ENCODE peak calls at places on chromosome 10, in six cellular contexts. Z is AG09309, P is lower lobe of right lung, J is HCT116, S is progenitor cell of endocrine pancreas, M is HepG2. O is an unnamed sample.

GRCh38 chr10:35822316-35822715 is 180.2 kb upstream of the FZD8 start:
- DNase-seq in Z (peak), P (peak), J (no peak), S (peak), M (peak), O (peak)

GRCh38 chr10:34985823-34986222 is 104.3 kb downstream of the CUL2 start:
- DNase-seq in Z (no peak), P (no peak), J (no peak), S (no peak), M (peak), O (no peak)

GRCh38 chr10:15715619-15716227 is 4.0 kb downstream of the ITGA8 start:
- DNase-seq in Z (no peak), P (no peak), J (no peak), S (peak), M (no peak), O (no peak)

GRCh38 chr10:78713659-78714058 is 355.1 kb upstream of the ZMIZ1 start:
- DNase-seq in Z (no peak), P (no peak), J (no peak), S (no peak), M (no peak), O (no peak)

GRCh38 chr10:15370212-15370740 is 813 bp downstream of the FAM171A1 start:
- DNase-seq in Z (no peak), P (no peak), J (no peak), S (peak), M (no peak), O (peak)

GRCh38 chr10:63757067-63757466 is 235.9 kb downstream of the REEP3 start:
- DNase-seq in Z (no peak), P (no peak), J (no peak), S (no peak), M (no peak), O (no peak)

GRCh38 chr10:114655671-114656070 is 2.4 kb downstream of the ABLIM1 start:
- DNase-seq in Z (no peak), P (no peak), J (no peak), S (no peak), M (no peak), O (no peak)

GRCh38 chr10:102394801-102395676 is 466 bp upstream of the NFKB2 start:
- DNase-seq in Z (peak), P (peak), J (peak), S (peak), M (peak), O (peak)

GRCh38 chr10:46549171-46550075 is 7.0 kb downstream of the GPRIN2 start:
- DNase-seq in Z (no peak), P (peak), J (no peak), S (peak), M (no peak), O (peak)

GRCh38 chr10:114987995-114988394 is 50.0 kb downstream of the TRUB1 start:
- DNase-seq in Z (peak), P (no peak), J (no peak), S (no peak), M (no peak), O (no peak)

GRCh38 chr10:124385627-124386185 is 33.0 kb downstream of the OAT start:
- DNase-seq in Z (no peak), P (no peak), J (no peak), S (no peak), M (no peak), O (no peak)

GRCh38 chr10:59234814-59235429 is 58.5 kb downstream of the PHYHIPL start:
- DNase-seq in Z (peak), P (no peak), J (peak), S (no peak), M (no peak), O (no peak)

GRCh38 chr10:16626697-16627096 is 105.0 kb upstream of the C1QL3 start:
- DNase-seq in Z (no peak), P (no peak), J (no peak), S (no peak), M (no peak), O (no peak)

GRCh38 chr10:22649390-22649841 is 65.0 kb downstream of the PIP4K2A start:
- DNase-seq in Z (no peak), P (no peak), J (no peak), S (no peak), M (no peak), O (no peak)

GRCh38 chr10:92689663-92690210 is at the start of gene HHEX:
- DNase-seq in Z (no peak), P (peak), J (peak), S (no peak), M (peak), O (peak)

GRCh38 chr10:93259126-93259525 is 185.4 kb downstream of the CYP26A1 start:
- DNase-seq in Z (no peak), P (no peak), J (no peak), S (no peak), M (no peak), O (no peak)

GRCh38 chr10:31268616-31269303 is 50.3 kb upstream of the ZEB1 start:
- DNase-seq in Z (no peak), P (no peak), J (no peak), S (no peak), M (no peak), O (no peak)

GRCh38 chr10:12262278-12262981 is 66.4 kb downstream of the CDC123 start:
- DNase-seq in Z (no peak), P (no peak), J (no peak), S (no peak), M (peak), O (no peak)

GRCh38 chr10:79248341-79248931 is 98.8 kb upstream of the PPIF start:
- DNase-seq in Z (no peak), P (peak), J (no peak), S (no peak), M (no peak), O (no peak)

GRCh38 chr10:64760371-64760770 is 1239.2 kb downstream of the REEP3 start:
- DNase-seq in Z (no peak), P (no peak), J (no peak), S (no peak), M (no peak), O (no peak)

GRCh38 chr10:970311-971149 is 17.7 kb upstream of the GTPBP4 start:
- DNase-seq in Z (no peak), P (no peak), J (no peak), S (no peak), M (peak), O (peak)

GRCh38 chr10:74669210-74669609 is 157.2 kb upstream of the KAT6B start:
- DNase-seq in Z (no peak), P (no peak), J (no peak), S (no peak), M (no peak), O (no peak)
- TF ChIP-seq CTCF in Z (no peak), P (no peak), J (no peak), S (no peak), M (no peak), O (no peak)

DNA sequence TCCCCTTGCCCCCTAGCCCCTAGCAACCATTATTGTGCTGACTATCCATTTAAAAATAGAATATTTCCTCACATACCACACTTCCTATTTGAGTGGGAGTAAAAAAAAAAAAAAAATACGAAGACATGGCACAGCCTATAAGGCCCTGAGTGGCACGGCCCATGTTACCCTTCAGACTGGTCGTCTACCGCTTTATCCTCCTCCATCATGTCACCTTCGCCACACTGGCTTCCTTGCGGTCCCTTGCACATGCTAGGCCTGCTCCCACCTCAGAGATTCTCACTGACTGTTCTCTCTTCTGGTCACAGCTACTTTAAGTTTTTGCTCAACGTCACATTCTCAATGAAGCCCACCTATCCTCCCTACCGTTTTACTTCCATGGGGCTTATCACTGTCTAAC is 130.3 kb downstream of the ATE1 start:
- DNase-seq in Z (no peak), P (no peak), J (no peak), S (no peak), M (no peak), O (no peak)
- TF ChIP-seq CTCF in Z (no peak), P (no peak), J (no peak), S (no peak), M (no peak), O (no peak)

DNA sequence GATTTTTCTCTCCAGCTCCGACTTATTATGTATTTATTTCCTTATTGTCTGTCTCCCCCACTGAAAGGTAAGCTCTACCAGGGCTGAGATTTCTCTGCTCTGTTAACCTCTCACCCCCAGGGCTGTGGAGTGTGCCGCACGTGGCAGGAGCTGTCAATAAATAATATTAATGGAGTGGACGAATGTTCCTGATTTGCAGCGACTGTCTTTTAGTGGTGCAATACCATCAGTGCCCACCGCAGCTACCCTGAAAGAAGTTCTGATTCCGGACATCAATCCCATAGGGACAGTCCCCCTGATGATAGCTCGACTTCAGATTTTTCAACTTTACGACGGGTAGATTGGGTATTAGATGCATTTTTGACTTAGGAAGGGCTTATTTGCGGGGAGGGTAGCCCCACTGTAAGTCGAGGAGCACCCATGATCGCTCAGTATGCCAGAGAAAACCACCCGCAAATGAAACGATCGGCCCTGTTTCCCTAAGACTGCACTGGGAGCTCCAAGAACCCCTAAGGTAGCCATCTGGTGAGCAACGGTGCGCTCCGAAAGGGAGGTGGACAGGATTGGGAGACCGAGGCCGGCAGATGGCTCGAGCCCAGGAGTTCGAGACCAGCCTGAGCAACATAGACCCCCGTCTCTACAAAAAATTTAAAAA is 986 bp upstream of the PPP2R2D start:
- DNase-seq in Z (no peak), P (no peak), J (no peak), S (no peak), M (no peak), O (no peak)
- TF ChIP-seq CTCF in Z (peak), P (no peak), J (peak), S (peak), M (no peak), O (no peak)

GRCh38 chr10:98560585-98560984 is 113.8 kb upstream of the HPS1 start:
- DNase-seq in Z (no peak), P (no peak), J (no peak), S (no peak), M (no peak), O (no peak)

GRCh38 chr10:98556061-98556460 is 109.3 kb upstream of the HPS1 start:
- DNase-seq in Z (no peak), P (no peak), J (no peak), S (no peak), M (no peak), O (no peak)

DNA sequence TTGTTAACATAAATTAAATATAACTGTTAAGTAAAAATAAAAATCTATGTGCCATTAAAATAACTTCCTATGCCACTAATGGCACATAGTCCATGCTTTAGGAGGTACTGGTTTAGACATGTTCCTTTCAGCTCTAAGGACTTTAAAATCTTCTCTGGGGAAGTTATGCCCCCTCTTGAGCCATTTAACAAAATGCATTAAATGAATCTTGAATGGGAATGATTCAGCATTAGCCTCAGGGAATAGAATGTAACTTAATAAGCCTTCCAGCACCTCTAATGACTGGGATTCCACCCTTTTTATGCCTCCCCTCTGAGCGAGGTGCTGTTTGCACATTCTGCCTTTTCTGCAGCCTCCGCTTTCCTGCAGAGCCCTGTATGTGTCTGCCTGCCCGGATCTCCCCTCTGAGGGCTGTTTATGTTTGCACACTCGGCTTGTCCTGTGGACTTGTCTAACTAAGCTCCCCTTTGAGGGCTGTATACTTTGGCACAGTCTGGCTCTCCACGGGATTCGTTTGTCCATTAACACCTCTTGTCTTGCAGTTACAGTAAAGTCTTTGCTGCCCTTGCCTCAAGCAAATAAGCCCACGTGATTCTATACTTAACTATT is 108.4 kb upstream of the HPS1 start:
- DNase-seq in Z (no peak), P (no peak), J (no peak), S (no peak), M (no peak), O (no peak)
- TF ChIP-seq CTCF in Z (no peak), P (no peak), J (no peak), S (no peak), M (no peak), O (no peak)

DNA sequence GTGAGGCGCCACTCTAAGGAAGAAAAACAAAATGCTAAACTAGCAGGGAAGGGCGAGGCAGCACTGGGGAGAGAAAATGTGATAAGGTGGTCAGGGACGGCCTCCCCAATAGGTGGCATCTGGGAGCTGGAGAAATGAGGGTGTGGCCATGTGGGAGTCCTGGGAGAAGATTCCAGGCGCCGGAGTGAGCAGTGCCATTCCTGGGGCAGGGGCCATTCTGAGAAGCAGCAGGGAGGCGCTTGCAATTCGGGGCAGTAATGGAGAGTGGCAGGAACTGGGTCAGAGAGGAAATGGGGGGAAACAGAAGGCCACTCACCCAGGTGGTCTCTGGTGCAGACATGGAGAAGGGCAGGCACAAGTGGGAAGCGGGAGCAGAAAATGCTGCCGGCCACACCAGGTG is 61.8 kb upstream of the LRRC18 start:
- DNase-seq in Z (no peak), P (no peak), J (no peak), S (no peak), M (peak), O (no peak)
- TF ChIP-seq CTCF in Z (peak), P (peak), J (peak), S (peak), M (peak), O (no peak)

DNA sequence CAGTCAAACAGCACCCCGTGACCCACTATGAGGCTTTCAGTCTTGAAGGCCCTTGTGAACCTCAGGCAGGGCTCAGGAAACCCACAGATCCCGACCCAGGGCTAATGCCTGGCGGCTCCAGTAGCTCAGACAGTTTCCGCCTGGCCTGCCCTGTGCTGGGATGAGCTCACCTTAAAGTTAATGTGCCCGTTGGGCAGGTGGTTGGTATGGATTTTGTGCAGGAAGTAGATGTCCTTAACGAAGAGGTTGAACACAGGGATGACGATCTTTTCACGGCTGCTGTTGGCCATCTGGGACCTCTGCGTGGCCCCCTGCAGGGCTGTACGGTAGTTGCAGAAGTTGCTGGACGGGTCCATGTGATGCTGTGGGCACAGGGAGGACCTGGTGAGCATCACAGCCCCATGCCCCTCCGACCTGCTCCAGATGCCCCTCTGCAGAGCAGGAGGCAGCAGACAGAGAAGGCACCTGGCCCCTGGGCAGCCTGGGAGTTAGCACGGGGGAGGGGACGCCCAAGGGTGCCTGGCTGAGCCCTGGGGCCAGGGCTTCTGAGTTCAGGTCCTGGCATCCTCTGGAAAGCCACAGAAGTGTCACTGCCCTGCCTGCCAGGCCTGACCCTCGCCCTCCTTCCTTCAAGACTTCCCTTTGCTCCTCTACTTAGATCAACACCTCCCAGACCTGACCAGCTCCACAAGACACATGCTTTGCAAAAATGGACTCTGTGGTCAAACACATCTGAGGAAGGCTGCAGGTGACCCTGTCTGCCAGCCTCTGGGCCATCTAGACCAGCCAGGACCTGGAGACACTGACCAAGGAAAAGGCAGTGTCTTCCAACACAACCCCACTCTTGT is 59.8 kb downstream of the CSGALNACT2 start:
- DNase-seq in Z (no peak), P (peak), J (no peak), S (no peak), M (peak), O (no peak)
- TF ChIP-seq CTCF in Z (peak), P (peak), J (peak), S (peak), M (peak), O (no peak)

DNA sequence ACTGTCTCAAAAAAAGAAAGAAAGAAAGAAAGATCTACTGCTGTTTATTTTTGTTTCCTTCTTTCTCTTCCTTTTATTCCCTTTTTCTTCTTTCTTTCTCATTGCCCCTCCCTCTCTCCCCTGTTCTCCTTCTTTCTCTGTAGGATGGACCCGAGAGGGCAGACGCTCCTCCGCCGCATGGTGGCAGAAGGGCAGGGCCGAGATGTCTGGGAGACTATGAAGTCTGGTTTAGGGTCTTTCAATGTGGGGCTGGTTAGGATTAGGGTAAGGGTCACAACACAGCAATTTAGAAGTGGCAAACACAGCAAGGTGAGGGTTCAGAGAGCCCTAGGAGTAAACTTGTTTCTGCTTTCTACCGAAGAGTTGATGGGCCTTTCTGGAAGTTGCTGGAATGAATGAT is 45.7 kb upstream of the RASGEF1A start:
- DNase-seq in Z (no peak), P (no peak), J (no peak), S (no peak), M (no peak), O (no peak)
- TF ChIP-seq CTCF in Z (no peak), P (no peak), J (peak), S (no peak), M (no peak), O (no peak)

DNA sequence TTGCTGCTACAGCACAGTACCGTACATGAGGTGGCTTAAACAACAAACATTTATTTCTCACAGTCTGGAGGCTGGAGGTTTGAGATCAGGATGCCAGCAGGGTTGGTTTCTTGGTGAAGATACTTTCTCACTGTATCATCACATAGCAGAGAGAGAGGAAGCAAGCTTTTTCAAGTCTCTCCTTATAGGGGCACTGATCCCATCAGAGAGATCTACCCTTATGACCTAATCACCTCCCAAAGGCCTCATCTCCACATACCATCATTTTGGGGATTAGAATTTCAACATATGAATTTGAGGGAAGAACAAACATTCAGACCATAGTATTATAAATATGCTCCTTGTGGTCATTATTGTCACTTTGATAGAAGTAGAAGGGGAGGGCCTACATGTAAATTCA is 606.1 kb downstream of the LRMDA start:
- DNase-seq in Z (no peak), P (no peak), J (no peak), S (no peak), M (no peak), O (no peak)
- TF ChIP-seq CTCF in Z (no peak), P (no peak), J (no peak), S (no peak), M (no peak), O (no peak)

GRCh38 chr10:60878224-60878623 is 65.8 kb downstream of the RHOBTB1 start:
- DNase-seq in Z (no peak), P (no peak), J (no peak), S (no peak), M (no peak), O (peak)

GRCh38 chr10:60877066-60877776 is 66.8 kb downstream of the RHOBTB1 start:
- DNase-seq in Z (no peak), P (no peak), J (no peak), S (no peak), M (no peak), O (no peak)

GRCh38 chr10:60877777-60878120 is 66.2 kb downstream of the RHOBTB1 start:
- DNase-seq in Z (no peak), P (no peak), J (no peak), S (no peak), M (no peak), O (no peak)

DNA sequence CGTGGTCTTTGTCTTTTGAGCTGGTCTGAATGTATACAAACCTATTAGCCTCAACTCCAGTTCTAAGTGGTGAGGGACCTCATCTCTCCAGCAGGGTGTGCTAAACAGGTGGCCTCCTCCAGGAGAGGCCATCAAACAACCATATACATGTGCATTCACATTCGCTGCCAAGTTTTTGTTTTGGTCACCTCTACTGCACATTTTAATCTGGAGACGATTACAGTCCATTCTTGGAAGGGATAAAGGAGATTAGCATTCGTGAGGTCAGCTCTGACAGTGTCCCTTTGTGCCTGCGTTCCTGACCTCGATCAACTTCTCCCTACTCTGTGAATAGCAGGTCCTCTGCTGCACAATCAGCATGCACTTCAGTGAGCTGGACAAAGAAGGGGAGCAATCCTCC is 60.8 kb downstream of the RHOBTB1 start:
- DNase-seq in Z (no peak), P (no peak), J (peak), S (no peak), M (peak), O (no peak)
- TF ChIP-seq CTCF in Z (peak), P (peak), J (peak), S (peak), M (peak), O (peak)

O was measured in psoas muscle.